ENCODE peak calls at places on chromosomes 6 and 20, in five cellular contexts. One of them, this sample, is unnamed.
A peak's percentile ranks its signal among the peaks of the same experiment; 100 is the strongest.

GRCh38 chr6:117317261-117317660 is 51.9 kb downstream of the VGLL2 start:
- DNase-seq in Karpas-422: peak; percentile 52
- DNase-seq in mammary epithelial cell: peak; percentile 19
- DNase-seq in mucosa of descending colon: no peak
- DNase-seq in Panc1: peak; percentile 20
- DNase-seq in this sample: peak; percentile 16

GRCh38 chr6:107132330-107132954 is 17.1 kb upstream of the BEND3 start:
- DNase-seq in mucosa of descending colon: no peak
- DNase-seq in Karpas-422: peak; percentile 81
- DNase-seq in mammary epithelial cell: no peak
- DNase-seq in Panc1: no peak
- DNase-seq in this sample: no peak

GRCh38 chr6:24228681-24229255 is 102.8 kb downstream of the NRSN1 start:
- DNase-seq in Panc1: no peak
- DNase-seq in Karpas-422: no peak
- DNase-seq in mammary epithelial cell: peak; percentile 8
- DNase-seq in mucosa of descending colon: no peak
- DNase-seq in this sample: no peak

GRCh38 chr6:28353981-28354676 is 4.4 kb downstream of the ZKSCAN3 start:
- DNase-seq in mammary epithelial cell: peak; percentile 64
- DNase-seq in mucosa of descending colon: peak; percentile 61
- DNase-seq in Karpas-422: no peak
- DNase-seq in Panc1: peak; percentile 78
- DNase-seq in this sample: no peak

GRCh38 chr6:51844391-51844735 is 243.1 kb downstream of the PKHD1 start:
- DNase-seq in Karpas-422: peak; percentile 64
- DNase-seq in Panc1: no peak
- DNase-seq in mucosa of descending colon: no peak
- DNase-seq in mammary epithelial cell: no peak
- DNase-seq in this sample: no peak

GRCh38 chr6:132703936-132704335 is 9.9 kb downstream of the VNN1 start:
- DNase-seq in Karpas-422: no peak
- DNase-seq in mucosa of descending colon: no peak
- DNase-seq in Panc1: no peak
- DNase-seq in mammary epithelial cell: no peak
- DNase-seq in this sample: no peak

GRCh38 chr6:1713016-1713600 is 103.4 kb downstream of the FOXC1 start:
- DNase-seq in Karpas-422: no peak
- DNase-seq in Panc1: no peak
- DNase-seq in mucosa of descending colon: no peak
- DNase-seq in mammary epithelial cell: no peak
- DNase-seq in this sample: no peak

GRCh38 chr6:158837684-158838625 is 18.8 kb upstream of the EZR start:
- DNase-seq in Panc1: no peak
- DNase-seq in mucosa of descending colon: no peak
- DNase-seq in mammary epithelial cell: peak; percentile 88
- DNase-seq in Karpas-422: no peak
- DNase-seq in this sample: no peak

GRCh38 chr20:57451759-57452661 is 60.8 kb downstream of the RBM38 start:
- DNase-seq in mucosa of descending colon: no peak
- DNase-seq in Karpas-422: peak; percentile 71
- DNase-seq in Panc1: no peak
- DNase-seq in mammary epithelial cell: no peak
- DNase-seq in this sample: no peak

GRCh38 chr6:27867051-27867940 is 44.9 kb downstream of the OR2B2 start:
- DNase-seq in Panc1: peak; percentile 79
- DNase-seq in mucosa of descending colon: peak; percentile 90
- DNase-seq in Karpas-422: peak; percentile 89
- DNase-seq in mammary epithelial cell: peak; percentile 66
- DNase-seq in this sample: peak; percentile 89

GRCh38 chr20:55580475-55580874 is 424.8 kb downstream of the CBLN4 start:
- DNase-seq in Karpas-422: no peak
- DNase-seq in mammary epithelial cell: peak; percentile 50
- DNase-seq in Panc1: no peak
- DNase-seq in mucosa of descending colon: no peak
- DNase-seq in this sample: no peak

GRCh38 chr6:111666812-111667211 is 61.1 kb upstream of the TRAF3IP2 start:
- DNase-seq in mammary epithelial cell: no peak
- DNase-seq in mucosa of descending colon: no peak
- DNase-seq in Panc1: no peak
- DNase-seq in Karpas-422: no peak
- DNase-seq in this sample: no peak

GRCh38 chr6:111668410-111668809 is 62.7 kb upstream of the TRAF3IP2 start:
- DNase-seq in mammary epithelial cell: no peak
- DNase-seq in Panc1: no peak
- DNase-seq in Karpas-422: no peak
- DNase-seq in mucosa of descending colon: no peak
- DNase-seq in this sample: peak; percentile 57

GRCh38 chr6:111673086-111673485 is 67.4 kb upstream of the TRAF3IP2 start:
- DNase-seq in mammary epithelial cell: no peak
- DNase-seq in Karpas-422: no peak
- DNase-seq in Panc1: no peak
- DNase-seq in mucosa of descending colon: no peak
- DNase-seq in this sample: no peak

GRCh38 chr6:111667921-111668320 is 62.2 kb upstream of the TRAF3IP2 start:
- DNase-seq in Karpas-422: no peak
- DNase-seq in mammary epithelial cell: no peak
- DNase-seq in mucosa of descending colon: no peak
- DNase-seq in Panc1: no peak
- DNase-seq in this sample: no peak

GRCh38 chr6:111669326-111669725 is 63.6 kb upstream of the TRAF3IP2 start:
- DNase-seq in Panc1: no peak
- DNase-seq in mucosa of descending colon: no peak
- DNase-seq in mammary epithelial cell: no peak
- DNase-seq in Karpas-422: no peak
- DNase-seq in this sample: no peak
- H3K36me3 ChIP-seq in Panc1: no peaks in the 10 kb centered on the region
- H3K36me3 ChIP-seq in mucosa of descending colon: no peaks in the 10 kb centered on the region
- H3K36me3 ChIP-seq in mammary epithelial cell: no peaks in the 10 kb centered on the region
- H3K36me3 ChIP-seq in Karpas-422: peaks cover 17% of the 10 kb centered on the region
- H3K36me3 ChIP-seq in this sample: peaks cover 6% of the 10 kb centered on the region

GRCh38 chr6:125904871-125905270 is 51.7 kb upstream of the HINT3 start:
- DNase-seq in mucosa of descending colon: no peak
- DNase-seq in Panc1: no peak
- DNase-seq in Karpas-422: no peak
- DNase-seq in mammary epithelial cell: peak; percentile 99
- DNase-seq in this sample: no peak

GRCh38 chr6:125899726-125900182 is 56.8 kb upstream of the HINT3 start:
- DNase-seq in mucosa of descending colon: no peak
- DNase-seq in Karpas-422: no peak
- DNase-seq in Panc1: no peak
- DNase-seq in mammary epithelial cell: no peak
- DNase-seq in this sample: peak; percentile 8
- H3K4me3 ChIP-seq in mucosa of descending colon: no peak overlapping the region
- H3K4me3 ChIP-seq in Karpas-422: no peak overlapping the region
- H3K4me3 ChIP-seq in Panc1: no peak overlapping the region
- H3K4me3 ChIP-seq in mammary epithelial cell: no peak overlapping the region
- H3K4me3 ChIP-seq in this sample: no peak overlapping the region

GRCh38 chr6:3482869-3483268 is 26.0 kb upstream of the SLC22A23 start:
- DNase-seq in mammary epithelial cell: no peak
- DNase-seq in Karpas-422: no peak
- DNase-seq in Panc1: no peak
- DNase-seq in mucosa of descending colon: no peak
- DNase-seq in this sample: no peak
- H3K36me3 ChIP-seq in mammary epithelial cell: no peaks in the 10 kb centered on the region
- H3K36me3 ChIP-seq in Karpas-422: no peaks in the 10 kb centered on the region
- H3K36me3 ChIP-seq in Panc1: no peaks in the 10 kb centered on the region
- H3K36me3 ChIP-seq in mucosa of descending colon: no peaks in the 10 kb centered on the region
- H3K36me3 ChIP-seq in this sample: no peaks in the 10 kb centered on the region

GRCh38 chr6:38813026-38813425 is 97.9 kb downstream of the DNAH8 start:
- DNase-seq in Panc1: no peak
- DNase-seq in Karpas-422: no peak
- DNase-seq in mucosa of descending colon: no peak
- DNase-seq in mammary epithelial cell: no peak
- DNase-seq in this sample: no peak
- H3K4me3 ChIP-seq in Panc1: no peak overlapping the region
- H3K4me3 ChIP-seq in Karpas-422: no peak overlapping the region
- H3K4me3 ChIP-seq in mucosa of descending colon: no peak overlapping the region
- H3K4me3 ChIP-seq in mammary epithelial cell: no peak overlapping the region
- H3K4me3 ChIP-seq in this sample: no peak overlapping the region

This sample was measured in H7.